ENCODE peak calls at places on chromosomes 3 and 15, in five cellular contexts. J, W, M, Z and I are unnamed samples. For H3K36me3, the result is how much of the 10 kb centered on the place peaks cover.

GRCh38 chr15:55628369-55628730 is 40.2 kb upstream of the PYGO1 start:
- DNase-seq in W (no peak), M (no peak), J (peak), Z (no peak), I (no peak)

GRCh38 chr15:67820992-67821783 is 4.1 kb upstream of the SKOR1 start:
- DNase-seq in W (no peak), Z (peak), J (peak), M (peak), I (no peak)

GRCh38 chr3:114928989-114929620 is 218.0 kb downstream of the ZBTB20 start:
- DNase-seq in Z (no peak), M (no peak), J (peak), W (no peak), I (no peak)

GRCh38 chr3:39506863-39507262 is 39.4 kb downstream of the MOBP start:
- DNase-seq in W (no peak), M (no peak), Z (no peak), J (no peak), I (no peak)

GRCh38 chr3:57179580-57180410 is 14.6 kb upstream of the IL17RD start:
- DNase-seq in Z (peak), J (peak), W (no peak), M (peak), I (no peak)

GRCh38 chr3:139655880-139656279 is 21.9 kb downstream of the NMNAT3 start:
- DNase-seq in Z (no peak), M (no peak), J (no peak), W (no peak), I (no peak)

GRCh38 chr15:31274496-31275330 is 51.9 kb upstream of the KLF13 start:
- DNase-seq in Z (peak), J (peak), M (peak), W (peak), I (no peak)

GRCh38 chr15:75353604-75354003 is 6.8 kb downstream of the NEIL1 start:
- DNase-seq in J (no peak), W (no peak), M (peak), Z (no peak), I (no peak)

GRCh38 chr3:15479602-15480248 is 41.8 kb downstream of the COLQ start:
- DNase-seq in W (no peak), M (no peak), J (no peak), Z (no peak), I (no peak)

GRCh38 chr3:174639970-174640369 is 219.2 kb upstream of the NAALADL2 start:
- DNase-seq in Z (peak), J (no peak), W (no peak), M (no peak), I (no peak)

GRCh38 chr3:27201435-27201966 is 167.7 kb downstream of the NEK10 start:
- DNase-seq in J (no peak), Z (no peak), W (no peak), M (no peak), I (no peak)

GRCh38 chr3:187963677-187964385 is 190.1 kb upstream of the LPP start:
- DNase-seq in J (no peak), Z (no peak), W (no peak), M (no peak), I (no peak)

GRCh38 chr3:106485802-106486201 is 617.0 kb upstream of the CBLB start:
- DNase-seq in Z (no peak), J (no peak), W (no peak), M (no peak), I (no peak)

GRCh38 chr3:106018111-106018510 is 149.3 kb upstream of the CBLB start:
- DNase-seq in Z (no peak), M (no peak), J (no peak), W (no peak), I (no peak)

GRCh38 chr3:72429589-72430362 is 418.5 kb downstream of the SHQ1 start:
- DNase-seq in Z (no peak), M (no peak), W (no peak), J (no peak), I (no peak)

GRCh38 chr3:165742351-165742750 is 94.9 kb downstream of the BCHE start:
- DNase-seq in M (no peak), J (no peak), Z (no peak), W (no peak), I (no peak)

GRCh38 chr3:161171113-161171512 is 50.0 kb upstream of the NMD3 start:
- DNase-seq in Z (no peak), J (peak), W (peak), M (no peak), I (peak)

GRCh38 chr3:193879864-193880242 is 256.1 kb upstream of the HES1 start:
- DNase-seq in W (no peak), J (no peak), Z (no peak), M (no peak), I (no peak)

GRCh38 chr3:116342499-116342898 is 102.8 kb downstream of the LSAMP start:
- DNase-seq in J (no peak), M (no peak), Z (no peak), W (no peak), I (no peak)

GRCh38 chr3:155664922-155665695 is 79.8 kb downstream of the PLCH1 start:
- DNase-seq in Z (peak), M (no peak), W (peak), J (peak), I (peak)

GRCh38 chr3:171200052-171201029 is 173.8 kb upstream of the SLC2A2 start:
- DNase-seq in Z (no peak), J (no peak), W (no peak), M (no peak), I (no peak)

GRCh38 chr15:101170568-101171350 is 81.1 kb downstream of the CHSY1 start:
- DNase-seq in M (no peak), Z (no peak), J (peak), W (peak), I (no peak)

GRCh38 chr3:108209579-108209978 is 12.6 kb downstream of the IFT57 start:
- DNase-seq in J (no peak), W (no peak), M (no peak), Z (no peak), I (no peak)

GRCh38 chr3:128369881-128370642 is 96.6 kb downstream of the DNAJB8 start:
- DNase-seq in J (no peak), M (peak), Z (no peak), W (no peak), I (no peak)

GRCh38 chr3:128262457-128262856 is 109.2 kb downstream of the EEFSEC start:
- DNase-seq in W (no peak), M (no peak), Z (no peak), J (no peak), I (no peak)

GRCh38 chr3:35404571-35404970 is 234.8 kb upstream of the ARPP21 start:
- DNase-seq in Z (no peak), W (no peak), M (no peak), J (no peak), I (no peak)

GRCh38 chr3:42680256-42680655 is 5.1 kb upstream of the KLHL40 start:
- DNase-seq in J (peak), W (peak), Z (no peak), M (peak), I (no peak)

GRCh38 chr15:90167121-90167520 is 34.0 kb upstream of the SEMA4B start:
- DNase-seq in M (no peak), W (no peak), J (no peak), Z (no peak), I (no peak)

GRCh38 chr3:9911863-9912262 is 5.0 kb upstream of the IL17RC start:
- DNase-seq in Z (no peak), W (no peak), M (no peak), J (no peak), I (no peak)

GRCh38 chr3:64575211-64575844 is 112.5 kb downstream of the ADAMTS9 start:
- DNase-seq in M (peak), W (no peak), J (peak), Z (peak), I (no peak)

DNA sequence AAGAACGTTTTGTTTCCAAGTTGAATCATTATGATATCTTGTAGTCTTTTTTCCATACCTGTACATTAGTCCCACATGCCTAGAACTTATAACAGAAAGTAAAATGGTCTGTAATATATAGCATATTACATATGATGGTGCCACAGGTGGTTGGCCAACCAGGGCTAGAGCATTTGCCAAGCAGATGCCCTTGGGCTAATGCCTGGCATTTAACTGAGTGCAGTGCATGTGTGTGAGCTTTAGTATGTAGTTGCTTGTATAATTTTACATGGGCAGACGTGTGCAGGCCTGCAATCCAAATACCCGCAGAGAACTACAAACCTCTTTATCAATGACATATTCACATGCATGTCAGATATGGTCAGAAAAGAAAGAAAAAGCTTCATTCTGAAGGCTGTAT is 27.5 kb downstream of the THSD4 start:
- DNase-seq in M (no peak), J (no peak), Z (no peak), W (no peak), I (no peak)
- H3K4me3 ChIP-seq in M (no peak), J (no peak), Z (no peak), W (no peak), I (no peak)

DNA sequence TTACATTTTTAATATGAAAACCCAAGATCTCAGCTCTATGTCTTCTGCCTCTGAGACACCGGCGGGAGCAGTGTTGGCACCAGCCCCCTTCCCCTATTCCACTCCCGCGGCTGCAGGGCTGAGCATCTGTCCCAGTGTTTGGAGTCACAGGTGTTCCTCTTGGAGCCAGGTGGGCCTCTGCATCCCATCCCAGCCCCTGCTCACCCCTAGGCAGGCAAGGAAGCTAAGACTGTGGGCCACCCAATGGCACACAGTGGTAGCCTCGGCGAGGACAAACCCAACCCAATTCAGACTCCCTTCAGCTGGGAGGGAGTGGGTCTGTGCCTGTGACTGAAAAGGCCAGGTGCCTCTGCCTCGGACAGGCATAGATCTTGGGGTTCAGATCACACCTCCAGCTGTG is 3.1 kb downstream of the CHST13 start:
- DNase-seq in J (no peak), W (peak), M (no peak), Z (no peak), I (no peak)
- H3K36me3 ChIP-seq in J (under half), W (under half), M (under half), Z (under half), I (under half)

GRCh38 chr3:12756185-12756584 is 2.9 kb downstream of the TMEM40 start:
- DNase-seq in M (no peak), J (no peak), Z (no peak), W (no peak), I (no peak)

GRCh38 chr3:12758025-12758830 is 831 bp downstream of the TMEM40 start:
- DNase-seq in M (peak), W (peak), J (peak), Z (no peak), I (peak)

GRCh38 chr3:12755754-12756153 is 3.3 kb downstream of the TMEM40 start:
- DNase-seq in M (no peak), Z (no peak), W (no peak), J (no peak), I (no peak)

GRCh38 chr3:12754315-12754714 is 4.7 kb downstream of the TMEM40 start:
- DNase-seq in Z (no peak), W (no peak), M (no peak), J (no peak), I (no peak)

DNA sequence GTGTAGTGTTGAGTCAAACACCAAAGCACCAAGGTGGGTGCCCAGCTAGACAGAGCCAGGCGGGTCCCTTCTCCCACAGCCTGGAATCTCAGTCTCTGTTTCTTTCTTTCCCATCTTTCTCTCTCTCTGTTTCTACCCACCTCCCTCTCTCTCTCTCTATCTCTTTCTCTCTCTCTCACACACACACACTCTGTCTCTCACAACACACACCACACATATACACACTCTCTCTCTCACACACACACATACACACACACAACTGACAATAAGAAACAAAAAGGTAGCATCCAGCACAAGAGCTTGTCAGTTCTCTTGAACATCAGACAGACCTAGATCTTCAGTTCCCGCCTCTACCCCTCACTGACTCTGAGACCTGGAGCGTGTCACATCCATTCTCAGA is 2.4 kb downstream of the TMEM40 start:
- DNase-seq in Z (no peak), M (no peak), W (no peak), J (no peak), I (no peak)
- H3K4me3 ChIP-seq in Z (no peak), M (no peak), W (no peak), J (no peak), I (no peak)

GRCh38 chr3:120425877-120426276 is 24.9 kb downstream of the FSTL1 start:
- DNase-seq in J (peak), Z (no peak), M (no peak), W (peak), I (peak)

GRCh38 chr3:120424506-120424905 is 26.3 kb downstream of the FSTL1 start:
- DNase-seq in M (no peak), J (no peak), Z (no peak), W (no peak), I (no peak)

GRCh38 chr3:120428904-120429303 is 21.9 kb downstream of the FSTL1 start:
- DNase-seq in Z (no peak), J (no peak), W (no peak), M (no peak), I (no peak)

GRCh38 chr3:120425196-120425595 is 25.6 kb downstream of the FSTL1 start:
- DNase-seq in W (no peak), Z (no peak), M (no peak), J (no peak), I (no peak)

GRCh38 chr3:120427201-120427600 is 23.6 kb downstream of the FSTL1 start:
- DNase-seq in Z (no peak), M (no peak), J (no peak), W (no peak), I (no peak)
- H3K36me3 ChIP-seq in Z (under half), M (under half), J (half or more), W (under half), I (under half)

GRCh38 chr15:71079208-71080044 is 35.8 kb upstream of the THSD4 start:
- DNase-seq in Z (no peak), M (no peak), J (peak), W (no peak), I (peak)

GRCh38 chr15:71082803-71083202 is 32.5 kb upstream of the THSD4 start:
- DNase-seq in M (no peak), Z (no peak), J (no peak), W (no peak), I (no peak)

GRCh38 chr15:71078506-71079207 is 36.6 kb upstream of the THSD4 start:
- DNase-seq in W (no peak), Z (no peak), J (no peak), M (no peak), I (no peak)

GRCh38 chr15:71080705-71081104 is 34.6 kb upstream of the THSD4 start:
- DNase-seq in J (peak), M (no peak), Z (no peak), W (no peak), I (peak)

GRCh38 chr15:71080166-71080565 is 35.1 kb upstream of the THSD4 start:
- DNase-seq in J (no peak), Z (no peak), W (no peak), M (no peak), I (no peak)
- H3K4me3 ChIP-seq in J (no peak), Z (no peak), W (no peak), M (no peak), I (no peak)

GRCh38 chr3:157152930-157153329 is 7.0 kb downstream of the CCNL1 start:
- DNase-seq in Z (no peak), W (no peak), J (no peak), M (no peak), I (no peak)
- H3K36me3 ChIP-seq in Z (half or more), W (half or more), J (half or more), M (half or more), I (under half)

GRCh38 chr3:4986175-4986610 is 7.0 kb downstream of the BHLHE40 start:
- DNase-seq in Z (peak), J (peak), W (no peak), M (no peak), I (no peak)

GRCh38 chr3:4986611-4987373 is 7.6 kb downstream of the BHLHE40 start:
- DNase-seq in Z (peak), W (peak), J (peak), M (peak), I (peak)

GRCh38 chr3:4988815-4989648 is 9.8 kb downstream of the BHLHE40 start:
- DNase-seq in J (peak), Z (no peak), W (peak), M (peak), I (no peak)

GRCh38 chr3:4989649-4989966 is 10.4 kb downstream of the BHLHE40 start:
- DNase-seq in J (no peak), M (no peak), W (no peak), Z (no peak), I (no peak)

DNA sequence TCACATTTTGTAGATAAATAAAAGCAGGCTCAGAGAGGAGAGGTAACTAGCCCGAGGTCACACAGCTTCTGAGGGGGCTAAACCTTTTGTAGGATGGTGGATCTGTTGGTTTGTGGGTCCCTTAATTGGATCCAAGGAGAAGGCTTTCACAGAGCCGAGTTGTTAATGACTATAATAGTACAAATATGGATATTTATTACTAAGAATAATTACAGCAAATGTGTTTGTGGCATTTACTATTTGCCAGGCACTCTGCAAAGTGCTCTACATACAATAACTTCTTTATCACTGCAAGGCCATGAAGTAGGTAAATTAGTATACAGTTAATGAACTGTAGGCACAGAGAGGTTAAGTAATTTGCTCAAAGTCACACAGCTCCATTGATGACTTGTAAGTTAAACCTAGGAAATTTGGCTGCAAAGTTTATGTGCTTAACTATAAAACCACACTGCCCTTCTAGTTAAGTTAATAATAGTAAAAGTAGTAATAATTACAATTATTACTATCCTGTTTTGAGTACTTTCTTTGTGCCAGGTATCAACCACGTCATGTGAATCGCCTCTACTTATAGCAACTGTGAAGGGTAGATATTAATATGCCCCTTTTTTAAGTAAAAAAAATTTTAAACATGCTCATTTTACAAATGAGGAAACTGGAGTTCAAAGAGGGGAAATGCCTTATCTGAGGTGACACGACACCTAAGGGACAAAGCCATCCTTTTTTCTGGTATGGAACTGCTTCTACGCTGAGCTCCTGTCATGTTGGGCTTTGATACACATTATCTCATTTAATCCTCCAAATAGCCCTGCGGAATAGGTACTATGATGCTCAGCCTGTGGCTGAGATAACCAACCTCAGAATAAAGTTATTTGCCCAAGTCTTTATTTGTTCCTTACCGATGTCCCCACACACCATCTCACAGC is 8.4 kb downstream of the BHLHE40 start:
- DNase-seq in M (peak), W (no peak), Z (no peak), J (no peak), I (no peak)
- H3K4me3 ChIP-seq in M (peak), W (peak), Z (peak), J (peak), I (peak)